ENCODE peak calls at places on chromosomes 13 and 19, in six cellular contexts. K is HepG2, Q is A549, I is SK-N-SH, H is K562, F is GM12878. S is an unnamed sample.

GRCh38 chr19:47018923-47019322 is 714 bp upstream of the NPAS1 start:
- DNase-seq in K (no peak), Q (no peak), I (no peak), F (no peak), H (no peak), S (no peak)

GRCh38 chr13:41821195-41821594 is 139.7 kb downstream of the VWA8 start:
- DNase-seq in Q (no peak), H (no peak), F (no peak), K (no peak), I (no peak), S (no peak)

GRCh38 chr13:108158746-108159145 is 56.6 kb downstream of the LIG4 start:
- DNase-seq in H (no peak), K (no peak), Q (no peak), F (no peak), I (no peak), S (no peak)

GRCh38 chr19:50794778-50795664 is 4.8 kb downstream of the ACP4 start:
- DNase-seq in F (no peak), K (no peak), H (peak; percentile 59), Q (peak; percentile 67), I (peak; percentile 57), S (peak; percentile 79)

GRCh38 chr13:51845574-51846318 is 769 bp upstream of the TMEM272 start:
- DNase-seq in F (no peak), I (no peak), Q (no peak), K (peak; percentile 27), H (no peak), S (no peak)

GRCh38 chr19:38686530-38686888 is 39.1 kb downstream of the ACTN4 start:
- DNase-seq in I (no peak), F (peak; percentile 53), Q (no peak), K (no peak), H (peak; percentile 36), S (no peak)

GRCh38 chr13:27228131-27228530 is 23.2 kb upstream of the RPL21 start:
- DNase-seq in F (no peak), K (no peak), I (no peak), Q (no peak), H (no peak), S (no peak)

GRCh38 chr13:110233181-110233641 is 73.7 kb downstream of the COL4A1 start:
- DNase-seq in K (no peak), Q (no peak), F (no peak), I (peak; percentile 42), H (no peak), S (no peak)

GRCh38 chr13:112066624-112067004 is 335 bp upstream of the SOX1 start:
- DNase-seq in F (no peak), H (no peak), Q (no peak), I (peak; percentile 49), K (no peak), S (peak; percentile 82)

GRCh38 chr13:34034411-34034810 is 216.5 kb downstream of the RFC3 start:
- DNase-seq in K (no peak), F (no peak), Q (no peak), I (no peak), H (no peak), S (no peak)

GRCh38 chr19:28264556-28264955 is 948.4 kb downstream of the UQCRFS1 start:
- DNase-seq in Q (no peak), F (no peak), I (no peak), K (no peak), H (no peak), S (no peak)

GRCh38 chr13:99465454-99465853 is 35.8 kb upstream of the TM9SF2 start:
- DNase-seq in K (no peak), H (no peak), I (no peak), Q (no peak), F (no peak), S (no peak)

GRCh38 chr13:28438598-28439334 is 56.2 kb downstream of the FLT1 start:
- DNase-seq in K (no peak), I (no peak), H (no peak), F (no peak), Q (no peak), S (no peak)

GRCh38 chr13:85093808-85094207 is 705.4 kb downstream of the SLITRK6 start:
- DNase-seq in H (no peak), F (no peak), I (no peak), K (no peak), Q (no peak), S (no peak)

GRCh38 chr13:50208826-50209335 is 193.6 kb downstream of the KCNRG start:
- DNase-seq in H (peak; percentile 50), K (peak; percentile 12), I (no peak), F (no peak), Q (peak; percentile 54), S (peak; percentile 51)

GRCh38 chr13:32577032-32577431 is 9.2 kb upstream of the PDS5B start:
- DNase-seq in K (no peak), H (no peak), F (no peak), I (no peak), Q (no peak), S (no peak)

GRCh38 chr13:47628666-47629065 is 372.4 kb downstream of the SUCLA2 start:
- DNase-seq in H (no peak), F (no peak), I (no peak), K (no peak), Q (no peak), S (no peak)

GRCh38 chr13:113209880-113210421 is 538 bp downstream of the CUL4A start:
- DNase-seq in I (peak; percentile 75), Q (peak; percentile 60), F (no peak), K (peak; percentile 32), H (no peak), S (peak; percentile 76)
- TF ChIP-seq CHD2 in I (no peak), Q (no peak), F (no peak), K (no peak), H (no peak), S (no peak)

DNA sequence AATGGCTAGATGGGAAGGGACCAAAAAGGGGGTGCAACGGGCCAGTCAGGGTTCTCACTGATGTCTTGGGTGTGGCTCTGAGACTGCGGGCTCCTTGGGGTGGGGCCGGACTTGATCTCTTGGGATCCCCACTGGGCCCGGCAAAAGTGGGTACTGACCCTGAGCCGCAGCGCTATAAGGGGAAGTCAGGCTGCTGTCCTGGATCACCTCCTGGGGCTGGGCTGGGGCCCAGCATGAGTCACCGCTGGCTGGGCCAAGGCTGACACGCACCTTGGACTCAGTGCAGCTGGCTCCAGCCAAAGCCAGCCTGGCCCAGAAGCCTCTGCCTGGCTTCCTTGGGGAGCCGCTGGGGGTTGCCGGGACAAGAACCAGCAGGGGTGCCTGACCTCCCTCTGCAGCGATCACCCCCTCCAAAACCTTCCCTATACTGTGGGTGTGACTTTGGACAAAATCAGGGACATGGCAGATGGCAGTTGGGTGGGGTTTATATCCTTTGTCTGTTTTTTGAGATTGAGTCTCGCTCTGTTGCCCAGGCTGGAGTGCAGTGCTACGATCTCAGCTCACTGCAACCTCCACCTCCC is 614 bp upstream of the IQCN start:
- DNase-seq in F (no peak), Q (peak; percentile 81), I (no peak), H (peak; percentile 55), K (peak; percentile 82), S (no peak)
- TF ChIP-seq CHD2 in F (no peak), Q (no peak), I (no peak), H (peak; percentile 11), K (no peak), S (no peak)

DNA sequence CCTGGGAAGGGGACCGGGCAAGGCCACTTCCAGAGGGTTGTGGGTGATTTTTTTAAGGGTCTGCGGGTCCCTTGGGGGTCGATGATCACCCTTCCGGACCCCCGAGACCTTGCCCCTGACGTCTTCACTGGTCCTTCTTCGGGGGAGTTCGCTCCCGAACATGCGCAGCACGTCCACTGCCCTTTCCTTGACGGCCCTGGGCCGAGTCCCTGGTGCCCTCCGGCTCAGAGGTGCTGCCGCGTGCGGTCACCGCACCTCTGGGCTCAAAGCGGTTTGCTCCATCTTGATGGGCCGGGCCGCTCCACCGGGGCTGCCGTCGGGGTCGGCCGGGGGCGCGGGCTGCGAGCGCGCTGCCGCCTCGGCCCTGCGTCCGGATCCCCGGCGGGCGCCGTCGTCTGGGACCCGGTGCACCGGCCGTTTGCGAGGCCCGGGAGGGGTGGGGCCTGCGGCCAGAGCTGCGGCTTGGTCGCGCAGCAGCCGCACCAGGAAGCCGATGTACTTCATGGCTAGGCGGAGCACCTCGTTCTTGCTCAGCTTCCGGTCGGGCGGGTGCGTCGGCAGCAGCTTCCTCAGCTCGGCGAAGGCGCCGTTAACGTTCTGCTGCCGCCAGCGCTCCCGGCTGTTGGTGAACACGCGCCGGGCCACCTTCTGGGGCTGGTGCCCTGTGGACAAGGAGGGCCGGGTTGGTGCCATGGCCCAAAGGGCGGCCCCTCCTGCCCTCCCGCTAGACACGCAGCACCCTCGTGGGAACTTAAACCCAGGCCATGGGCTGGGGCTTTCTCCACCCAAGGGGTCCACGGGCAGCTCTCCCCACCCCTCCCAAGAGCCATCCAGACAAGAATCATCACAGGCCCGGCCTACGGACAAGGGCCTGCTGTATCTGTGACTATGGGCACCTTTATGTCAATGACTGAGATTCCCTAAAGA is 3.3 kb downstream of the LYL1 start:
- DNase-seq in F (no peak), H (peak; percentile 45), K (no peak), Q (no peak), I (no peak), S (no peak)
- TF ChIP-seq CHD2 in F (no peak), H (no peak), K (no peak), Q (no peak), I (no peak), S (no peak)

DNA sequence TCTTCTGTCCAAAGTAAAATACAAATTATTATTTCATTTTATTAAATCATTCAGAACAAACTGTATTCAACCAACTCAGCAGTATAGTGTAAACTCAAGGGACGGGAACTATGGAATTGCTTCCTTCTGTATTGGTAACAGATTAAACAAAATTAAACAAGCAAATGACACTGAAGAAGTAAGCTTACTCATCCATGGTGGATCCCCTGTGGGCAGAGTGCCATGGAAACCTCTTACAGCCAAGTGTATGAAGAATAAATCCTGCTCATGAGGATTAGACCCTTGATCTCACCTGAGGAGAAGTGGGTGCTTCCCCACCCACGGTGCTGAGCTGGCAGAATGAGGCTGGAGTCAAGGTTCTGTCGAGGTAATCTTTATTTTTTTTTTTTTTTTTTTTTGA is 18.0 kb upstream of the RFXAP start:
- DNase-seq in Q (peak; percentile 12), I (no peak), F (no peak), K (no peak), H (no peak), S (no peak)
- TF ChIP-seq CHD2 in Q (no peak), I (no peak), F (no peak), K (no peak), H (no peak), S (no peak)

DNA sequence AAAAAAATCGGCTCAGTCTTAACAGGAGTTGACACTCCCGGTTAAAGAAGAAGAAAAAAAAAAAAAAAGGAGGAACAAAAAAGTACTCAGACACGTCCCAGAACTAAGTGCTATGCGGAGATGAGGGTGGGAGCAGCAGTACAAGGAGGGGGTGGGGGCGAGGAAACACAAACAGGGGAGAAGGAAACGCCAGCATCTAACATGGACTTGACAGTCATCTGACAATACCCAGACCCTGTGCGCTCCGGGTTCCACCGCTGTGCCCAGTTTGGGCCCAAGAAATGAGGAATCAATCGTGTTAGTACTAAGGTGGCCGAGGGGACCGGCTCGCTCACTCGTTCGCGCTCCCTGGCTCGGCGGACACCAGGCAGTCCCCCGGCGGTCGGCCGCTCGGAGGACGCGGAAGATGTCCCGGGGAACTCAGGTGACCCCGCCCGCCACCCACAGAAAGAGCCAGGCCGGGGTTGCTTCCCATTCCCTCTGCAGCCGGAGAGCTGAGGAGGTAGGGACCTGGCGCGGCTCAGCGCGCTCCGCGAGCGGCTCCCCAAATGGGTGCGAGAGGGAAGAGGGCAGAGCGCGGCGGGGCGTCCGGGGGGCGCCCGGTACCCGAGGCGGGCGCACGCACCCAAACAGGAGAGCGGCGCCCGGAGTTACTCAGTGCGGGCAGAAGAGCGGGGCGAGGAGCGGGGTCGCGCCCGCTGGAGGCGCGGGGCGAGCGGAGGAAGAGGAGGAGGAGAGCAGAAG is 648 bp downstream of the TSHZ3 start:
- DNase-seq in K (no peak), F (no peak), I (peak; percentile 56), H (no peak), Q (peak; percentile 47), S (peak; percentile 54)
- TF ChIP-seq CHD2 in K (no peak), F (no peak), I (no peak), H (no peak), Q (no peak), S (no peak)

GRCh38 chr19:57280913-57281425 is 684 bp downstream of the ZNF460 start:
- DNase-seq in H (no peak), Q (peak; percentile 51), F (no peak), I (peak; percentile 14), K (no peak), S (no peak)
- TF ChIP-seq CHD2 in H (no peak), Q (no peak), F (no peak), I (no peak), K (no peak), S (no peak)